ENCODE peak calls at places on chromosomes 6 and 20, in six cellular contexts. E, P, A, V, Z and H are unnamed samples.

GRCh38 chr6:105384004-105384403 is 18.9 kb downstream of the PREP start:
- DNase-seq in E (no peak), P (no peak), A (no peak), Z (no peak), V (no peak), H (no peak)

GRCh38 chr20:7383218-7383617 is 557.0 kb downstream of the HAO1 start:
- DNase-seq in A (no peak), E (no peak), Z (no peak), V (no peak), P (no peak), H (no peak)

GRCh38 chr6:28207244-28208179 is 17.6 kb upstream of the ZSCAN9 start:
- DNase-seq in P (no peak), E (peak; percentile 43), Z (no peak), V (no peak), A (peak; percentile 70), H (no peak)

GRCh38 chr20:63772781-63773520 is 33.4 kb downstream of the SLC2A4RG start:
- DNase-seq in A (no peak), P (no peak), Z (no peak), V (no peak), E (no peak), H (no peak)

GRCh38 chr6:22765015-22765414 is 195.6 kb downstream of the HDGFL1 start:
- DNase-seq in E (peak; percentile 70), A (no peak), P (no peak), V (no peak), Z (no peak), H (no peak)

GRCh38 chr6:168216741-168217140 is 102.8 kb downstream of the DACT2 start:
- DNase-seq in Z (no peak), E (no peak), P (no peak), A (no peak), V (no peak), H (no peak)

GRCh38 chr6:35496036-35496850 is 636 bp downstream of the TEAD3 start:
- DNase-seq in Z (peak; percentile 93), E (peak; percentile 42), P (peak; percentile 76), V (no peak), A (peak; percentile 83), H (no peak)

GRCh38 chr6:162177733-162178132 is 549.8 kb downstream of the PRKN start:
- DNase-seq in E (peak; percentile 3), A (no peak), Z (no peak), P (no peak), V (no peak), H (no peak)

GRCh38 chr6:22906091-22906549 is 336.8 kb downstream of the HDGFL1 start:
- DNase-seq in E (peak; percentile 57), V (no peak), A (no peak), Z (no peak), P (no peak), H (no peak)

GRCh38 chr6:10163159-10163962 is 251.5 kb downstream of the TFAP2A start:
- DNase-seq in P (peak; percentile 87), V (no peak), Z (no peak), A (no peak), E (no peak), H (no peak)

GRCh38 chr6:788058-788457 is 95.1 kb upstream of the EXOC2 start:
- DNase-seq in V (no peak), P (no peak), Z (no peak), E (no peak), A (no peak), H (no peak)

GRCh38 chr6:34438705-34439104 is 12.8 kb upstream of the RPS10 start:
- DNase-seq in A (no peak), P (no peak), E (no peak), V (no peak), Z (no peak), H (no peak)

GRCh38 chr6:130888246-130888645 is 61.0 kb downstream of the SMLR1 start:
- DNase-seq in E (no peak), A (no peak), V (no peak), P (no peak), Z (no peak), H (no peak)

GRCh38 chr6:1286972-1287600 is 24.8 kb upstream of the FOXQ1 start:
- DNase-seq in A (peak; percentile 86), E (peak; percentile 97), P (peak; percentile 84), V (no peak), Z (no peak), H (no peak)

GRCh38 chr6:129863664-129864063 is 2.5 kb upstream of the TMEM244 start:
- DNase-seq in Z (no peak), A (no peak), V (no peak), E (peak; percentile 82), P (no peak), H (no peak)

GRCh38 chr6:56570434-56571359 is 72.0 kb downstream of the DST start:
- DNase-seq in A (no peak), V (no peak), Z (no peak), E (peak; percentile 41), P (no peak), H (no peak)

GRCh38 chr6:169162968-169163903 is 90.4 kb downstream of the THBS2 start:
- DNase-seq in P (peak; percentile 50), Z (peak; percentile 87), A (no peak), V (no peak), E (peak; percentile 98), H (peak; percentile 92)

GRCh38 chr20:43755851-43756250 is 29.0 kb upstream of the GTSF1L start:
- DNase-seq in Z (no peak), E (peak; percentile 87), V (no peak), P (no peak), A (no peak), H (no peak)

GRCh38 chr6:111759836-111760785 is 113.1 kb downstream of the FYN start:
- DNase-seq in A (no peak), Z (no peak), P (no peak), E (peak; percentile 93), V (no peak), H (no peak)

GRCh38 chr6:170049641-170050491 is 241.0 kb downstream of the DLL1 start:
- DNase-seq in V (no peak), Z (no peak), E (peak; percentile 9), P (peak; percentile 85), A (peak; percentile 77), H (peak; percentile 99)

GRCh38 chr6:81562169-81562568 is 190.3 kb downstream of the TENT5A start:
- DNase-seq in Z (no peak), E (peak; percentile 91), P (no peak), V (no peak), A (no peak), H (no peak)

GRCh38 chr6:40999498-41000070 is 39.4 kb downstream of the UNC5CL start:
- DNase-seq in Z (peak; percentile 49), A (no peak), P (peak; percentile 52), V (no peak), E (peak; percentile 15), H (peak; percentile 72)

GRCh38 chr6:31128093-31128676 is 7.9 kb upstream of the CDSN start:
- DNase-seq in A (no peak), P (no peak), V (no peak), E (peak; percentile 28), Z (peak; percentile 52), H (no peak)

GRCh38 chr6:26454641-26455040 is 3.1 kb upstream of the BTN2A1 start:
- DNase-seq in A (no peak), Z (no peak), V (no peak), E (no peak), P (no peak), H (no peak)

GRCh38 chr6:37816599-37817375 is 2.7 kb upstream of the ZFAND3 start:
- DNase-seq in Z (no peak), A (no peak), V (no peak), E (no peak), P (no peak), H (no peak)

GRCh38 chr6:107114872-107115694 is at the start of gene BEND3:
- DNase-seq in A (peak; percentile 79), Z (peak; percentile 66), V (no peak), E (peak; percentile 16), P (peak; percentile 46), H (no peak)

GRCh38 chr20:1946762-1947534 is 46.9 kb downstream of the PDYN start:
- DNase-seq in E (peak; percentile 67), V (no peak), Z (no peak), P (no peak), A (no peak), H (no peak)

GRCh38 chr6:87700729-87701675 is 1.0 kb downstream of the AKIRIN2 start:
- DNase-seq in P (peak; percentile 61), A (no peak), V (peak; percentile 47), Z (no peak), E (peak; percentile 81), H (no peak)

GRCh38 chr20:25308671-25309394 is 60.9 kb downstream of the PYGB start:
- DNase-seq in A (peak; percentile 61), P (no peak), V (no peak), Z (no peak), E (peak; percentile 86), H (no peak)

GRCh38 chr6:33861722-33862121 is 57.9 kb upstream of the MLN start:
- DNase-seq in P (no peak), E (no peak), V (no peak), Z (no peak), A (no peak), H (no peak)

GRCh38 chr6:106796754-106797153 is 167.4 kb downstream of the QRSL1 start:
- DNase-seq in E (no peak), P (no peak), V (no peak), Z (no peak), A (no peak), H (no peak)

GRCh38 chr6:150202404-150202803 is 59.6 kb downstream of the PPP1R14C start:
- DNase-seq in P (peak; percentile 52), V (no peak), Z (no peak), E (no peak), A (no peak), H (no peak)

GRCh38 chr6:83514877-83515466 is 2.6 kb downstream of the PRSS35 start:
- DNase-seq in V (no peak), Z (peak; percentile 10), A (no peak), E (peak; percentile 78), P (peak; percentile 54), H (no peak)